ENCODE peak calls at places on chromosomes 5 and 9, in six cellular contexts. S, O, K, J, M and E are unnamed samples.
A peak's percentile ranks its signal among the peaks of the same experiment; 100 is the strongest.

GRCh38 chr9:127219533-127219932 is 45.0 kb upstream of the GARNL3 start:
- DNase-seq in S (no peak), M (no peak), J (no peak), K (no peak), O (no peak), E (no peak)

GRCh38 chr5:138874241-138874640 is 894 bp downstream of the LRRTM2 start:
- DNase-seq in K (no peak), S (no peak), M (no peak), O (peak; percentile 63), J (no peak), E (no peak)

GRCh38 chr5:171667341-171668096 is 118.1 kb upstream of the SMIM23 start:
- DNase-seq in S (peak; percentile 90), M (peak; percentile 84), K (no peak), J (peak; percentile 83), O (no peak), E (no peak)

GRCh38 chr5:14449052-14449661 is 132.4 kb upstream of the OTULINL start:
- DNase-seq in J (no peak), M (peak; percentile 98), O (no peak), K (no peak), S (no peak), E (no peak)

GRCh38 chr9:125971895-125972729 is 224.9 kb downstream of the PBX3 start:
- DNase-seq in M (no peak), K (no peak), S (no peak), J (peak; percentile 76), O (no peak), E (no peak)

GRCh38 chr5:103102234-103102633 is 17.7 kb downstream of the GIN1 start:
- DNase-seq in M (no peak), S (no peak), J (no peak), K (no peak), O (no peak), E (no peak)

GRCh38 chr5:73625905-73626811 is at the start of gene ARHGEF28:
- DNase-seq in K (peak; percentile 87), S (peak; percentile 82), M (no peak), O (no peak), J (no peak), E (peak; percentile 18)

GRCh38 chr9:98081477-98082219 is 25.1 kb downstream of the NANS start:
- DNase-seq in K (peak; percentile 54), O (no peak), M (no peak), J (no peak), S (no peak), E (no peak)

GRCh38 chr9:89788457-89788856 is 183.6 kb downstream of the GADD45G start:
- DNase-seq in S (no peak), O (no peak), J (no peak), K (no peak), M (no peak), E (no peak)

GRCh38 chr5:36462295-36463021 is 143.9 kb upstream of the SLC1A3 start:
- DNase-seq in O (no peak), M (no peak), K (no peak), J (no peak), S (no peak), E (no peak)

GRCh38 chr5:133864711-133865110 is 103.7 kb downstream of the C5orf15 start:
- DNase-seq in J (no peak), O (no peak), M (no peak), S (no peak), K (no peak), E (no peak)

GRCh38 chr9:2631263-2631662 is 9.7 kb downstream of the VLDLR start:
- DNase-seq in J (no peak), M (no peak), K (no peak), O (no peak), S (no peak), E (no peak)

GRCh38 chr9:128282500-128282899 is 6.4 kb downstream of the SWI5 start:
- DNase-seq in O (no peak), J (no peak), M (peak; percentile 73), S (no peak), K (no peak), E (no peak)

GRCh38 chr5:68182534-68182933 is 33.0 kb upstream of the PIK3R1 start:
- DNase-seq in K (no peak), S (no peak), J (no peak), M (no peak), O (no peak), E (no peak)

GRCh38 chr9:3863114-3863528 is 337.3 kb upstream of the RFX3 start:
- DNase-seq in J (no peak), S (no peak), M (peak; percentile 83), K (no peak), O (peak; percentile 53), E (no peak)

GRCh38 chr9:81073821-81074220 is 615.5 kb downstream of the TLE1 start:
- DNase-seq in M (no peak), O (no peak), J (no peak), K (no peak), S (no peak), E (no peak)

GRCh38 chr5:113488645-113489184 is 462 bp upstream of the MCC start:
- DNase-seq in O (no peak), S (no peak), J (no peak), K (no peak), M (peak; percentile 20), E (no peak)

GRCh38 chr9:34744295-34745221 is 34.6 kb upstream of the CCL21 start:
- DNase-seq in O (no peak), K (no peak), M (peak; percentile 29), J (no peak), S (peak; percentile 34), E (no peak)

GRCh38 chr5:122751293-122751753 is 23.6 kb upstream of the SNX2 start:
- DNase-seq in M (peak; percentile 94), S (no peak), K (no peak), J (no peak), O (no peak), E (no peak)

GRCh38 chr5:97164846-97165245 is 18.2 kb downstream of the RIOK2 start:
- DNase-seq in M (no peak), K (no peak), J (no peak), O (no peak), S (no peak), E (no peak)

GRCh38 chr9:88818495-88819201 is 172.6 kb upstream of the S1PR3 start:
- DNase-seq in J (no peak), K (no peak), O (no peak), S (peak; percentile 24), M (peak; percentile 61), E (no peak)

GRCh38 chr9:80775515-80775914 is 913.8 kb downstream of the TLE1 start:
- DNase-seq in J (no peak), K (no peak), M (no peak), S (no peak), O (no peak), E (no peak)

GRCh38 chr5:105544300-105544699 is 1981.7 kb upstream of the NUDT12 start:
- DNase-seq in K (no peak), M (no peak), S (no peak), J (no peak), O (no peak), E (no peak)

GRCh38 chr5:65809817-65810531 is 88.0 kb downstream of the NLN start:
- DNase-seq in K (peak; percentile 75), J (no peak), M (peak; percentile 46), O (peak; percentile 72), S (no peak), E (no peak)

DNA sequence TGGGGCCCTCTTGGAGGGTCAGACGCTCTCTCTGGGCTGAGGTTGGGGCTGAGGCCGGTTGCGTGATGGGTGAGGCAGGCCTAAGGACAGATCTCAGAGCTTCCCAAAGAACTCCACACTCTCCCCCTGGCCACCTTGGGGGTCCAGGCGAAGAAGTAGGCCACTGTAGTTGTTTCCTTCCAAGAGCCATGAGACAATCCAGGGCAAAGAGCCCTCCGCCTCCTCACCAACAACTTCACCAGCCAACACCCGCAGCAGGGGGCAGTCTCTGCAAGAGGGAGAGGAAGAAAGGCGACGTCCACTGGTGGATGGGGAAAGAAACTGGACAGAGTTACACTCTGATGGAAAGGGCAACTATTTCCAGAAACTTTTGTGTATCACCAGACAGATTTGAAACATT is 10.7 kb downstream of the SLC35A4 start:
- DNase-seq in J (no peak), K (peak; percentile 55), O (peak; percentile 22), M (peak; percentile 38), S (no peak), E (no peak)
- TF ChIP-seq CTCF in J (no peak), K (peak; percentile 23), O (peak; percentile 39), M (peak; percentile 61), S (peak; percentile 17), E (peak; percentile 23)

GRCh38 chr9:132894857-132895846 is 16.5 kb downstream of the SPACA9 start:
- DNase-seq in J (no peak), S (no peak), O (peak; percentile 7), M (no peak), K (no peak), E (no peak)
- TF ChIP-seq CTCF in J (no peak), S (no peak), O (no peak), M (no peak), K (no peak), E (no peak)

GRCh38 chr5:175733017-175733416 is 75.1 kb downstream of the HRH2 start:
- DNase-seq in O (no peak), M (no peak), K (no peak), J (no peak), S (no peak), E (no peak)

GRCh38 chr5:175728885-175729828 is 71.3 kb downstream of the HRH2 start:
- DNase-seq in J (no peak), S (peak; percentile 78), O (peak; percentile 42), M (peak; percentile 4), K (peak; percentile 43), E (peak; percentile 27)

GRCh38 chr5:175729829-175730277 is 72.0 kb downstream of the HRH2 start:
- DNase-seq in M (peak; percentile 92), O (peak; percentile 98), K (peak; percentile 96), S (peak; percentile 96), J (no peak), E (peak; percentile 100)

GRCh38 chr5:175731756-175732465 is 74.0 kb downstream of the HRH2 start:
- DNase-seq in J (no peak), K (no peak), M (no peak), O (no peak), S (no peak), E (no peak)

DNA sequence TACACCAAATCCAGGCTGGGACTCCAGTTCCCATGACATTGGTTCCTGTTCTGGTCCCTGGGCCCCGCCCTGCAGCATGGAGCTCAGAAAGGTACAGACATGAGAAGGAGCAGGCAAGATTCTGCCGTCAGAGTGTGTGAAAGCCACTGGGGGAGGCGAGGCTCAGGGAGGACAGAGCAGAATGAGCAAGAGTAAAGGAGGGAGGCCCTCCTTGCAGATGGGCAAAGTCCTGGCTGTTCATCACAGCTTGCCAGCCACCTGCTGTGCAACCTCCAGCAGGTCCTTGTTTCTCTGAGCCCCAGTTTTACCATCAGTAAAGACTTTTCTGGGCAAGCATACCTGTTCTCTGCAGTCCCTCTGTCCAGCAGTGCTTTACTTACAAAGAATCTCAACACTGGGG is 73.3 kb downstream of the HRH2 start:
- DNase-seq in K (no peak), M (no peak), O (no peak), J (no peak), S (no peak), E (no peak)
- TF ChIP-seq CTCF in K (no peak), M (no peak), O (no peak), J (no peak), S (no peak), E (no peak)

GRCh38 chr9:136329211-136329627 is 1.9 kb downstream of the GPSM1 start:
- DNase-seq in K (no peak), O (no peak), S (no peak), M (no peak), J (no peak), E (no peak)
- TF ChIP-seq CTCF in K (no peak), O (no peak), S (no peak), M (no peak), J (no peak), E (no peak)